ENCODE peak calls at places on chromosomes 6 and 20, in seven cellular contexts. Y, D, M, R, A, I and T are unnamed samples.

GRCh38 chr6:11831653-11832052 is 53.0 kb upstream of the ADTRP start:
- DNase-seq in Y (no peak), D (no peak), M (no peak), R (no peak), A (no peak), I (no peak), T (no peak)

GRCh38 chr20:7113577-7114466 is 346.3 kb downstream of the BMP2 start:
- DNase-seq in Y (no peak), D (peak; percentile 70), M (peak; percentile 25), R (no peak), A (no peak), I (no peak), T (peak; percentile 68)

GRCh38 chr20:32960849-32961731 is 43.1 kb downstream of the SUN5 start:
- DNase-seq in Y (no peak), D (no peak), M (no peak), R (no peak), A (no peak), I (no peak), T (no peak)

GRCh38 chr6:41028618-41029486 is 10.2 kb downstream of the UNC5CL start:
- DNase-seq in Y (no peak), D (no peak), M (no peak), R (no peak), A (no peak), I (no peak), T (no peak)

GRCh38 chr6:145034664-145035063 is 700.7 kb downstream of the EPM2A start:
- DNase-seq in Y (no peak), D (no peak), M (no peak), R (no peak), A (no peak), I (no peak), T (no peak)

GRCh38 chr20:19327401-19327800 is 115.0 kb downstream of the SLC24A3 start:
- DNase-seq in Y (no peak), D (no peak), M (no peak), R (no peak), A (no peak), I (no peak), T (no peak)

GRCh38 chr6:159953091-159953581 is 15.7 kb upstream of the IGF2R start:
- DNase-seq in Y (no peak), D (no peak), M (peak; percentile 17), R (no peak), A (no peak), I (no peak), T (no peak)

GRCh38 chr6:120055071-120055470 is 705.5 kb upstream of the MAN1A1 start:
- DNase-seq in Y (no peak), D (peak; percentile 16), M (no peak), R (no peak), A (no peak), I (no peak), T (no peak)

GRCh38 chr6:146026873-146027272 is 2.0 kb upstream of the GRM1 start:
- DNase-seq in Y (no peak), D (no peak), M (no peak), R (no peak), A (no peak), I (no peak), T (no peak)